ENCODE peak calls at places on chromosomes 3 and 15, in seven cellular contexts. One of them, this sample, is unnamed.

GRCh38 chr3:134353831-134354611 is 20.2 kb downstream of the AMOTL2 start:
- DNase-seq in Peyer's patch: peak; percentile 75
- DNase-seq in adrenal gland: no peak
- DNase-seq in small intestine: peak; percentile 80
- DNase-seq in spleen: peak; percentile 65
- DNase-seq in endodermal cell: peak; percentile 84
- DNase-seq in uterus: no peak
- DNase-seq in this sample: peak; percentile 54

GRCh38 chr15:89496155-89497098 is at the start of gene RHCG:
- DNase-seq in Peyer's patch: no peak
- DNase-seq in adrenal gland: no peak
- DNase-seq in small intestine: peak; percentile 41
- DNase-seq in spleen: no peak
- DNase-seq in endodermal cell: peak; percentile 95
- DNase-seq in uterus: no peak
- DNase-seq in this sample: peak; percentile 55

GRCh38 chr3:152971880-152972279 is 136.9 kb downstream of the P2RY1 start:
- DNase-seq in Peyer's patch: no peak
- DNase-seq in adrenal gland: no peak
- DNase-seq in small intestine: no peak
- DNase-seq in spleen: no peak
- DNase-seq in endodermal cell: no peak
- DNase-seq in uterus: no peak
- DNase-seq in this sample: no peak

GRCh38 chr3:59820352-59820934 is 770.6 kb upstream of the CFAP20DC start:
- DNase-seq in Peyer's patch: no peak
- DNase-seq in adrenal gland: no peak
- DNase-seq in small intestine: no peak
- DNase-seq in spleen: no peak
- DNase-seq in endodermal cell: no peak
- DNase-seq in uterus: no peak
- DNase-seq in this sample: no peak

GRCh38 chr3:155792532-155792931 is 13.5 kb downstream of the C3orf33 start:
- DNase-seq in Peyer's patch: no peak
- DNase-seq in adrenal gland: no peak
- DNase-seq in small intestine: no peak
- DNase-seq in spleen: no peak
- DNase-seq in endodermal cell: no peak
- DNase-seq in uterus: no peak
- DNase-seq in this sample: no peak

GRCh38 chr3:141784096-141784495 is 20.9 kb downstream of the GRK7 start:
- DNase-seq in Peyer's patch: no peak
- DNase-seq in adrenal gland: no peak
- DNase-seq in small intestine: no peak
- DNase-seq in spleen: no peak
- DNase-seq in endodermal cell: no peak
- DNase-seq in uterus: no peak
- DNase-seq in this sample: no peak

GRCh38 chr3:25885544-25885943 is 95.7 kb downstream of the OXSM start:
- DNase-seq in Peyer's patch: no peak
- DNase-seq in adrenal gland: no peak
- DNase-seq in small intestine: no peak
- DNase-seq in spleen: no peak
- DNase-seq in endodermal cell: no peak
- DNase-seq in uterus: no peak
- DNase-seq in this sample: no peak

GRCh38 chr3:149933008-149933407 is 37.7 kb downstream of the PFN2 start:
- DNase-seq in Peyer's patch: no peak
- DNase-seq in adrenal gland: no peak
- DNase-seq in small intestine: no peak
- DNase-seq in spleen: no peak
- DNase-seq in endodermal cell: no peak
- DNase-seq in uterus: no peak
- DNase-seq in this sample: no peak

GRCh38 chr3:157544501-157545139 is 41.4 kb upstream of the VEPH1 start:
- DNase-seq in Peyer's patch: no peak
- DNase-seq in adrenal gland: no peak
- DNase-seq in small intestine: no peak
- DNase-seq in spleen: no peak
- DNase-seq in endodermal cell: no peak
- DNase-seq in uterus: no peak
- DNase-seq in this sample: no peak

GRCh38 chr3:141129049-141130038 is 78.2 kb downstream of the SPSB4 start:
- DNase-seq in Peyer's patch: no peak
- DNase-seq in adrenal gland: no peak
- DNase-seq in small intestine: no peak
- DNase-seq in spleen: peak; percentile 64
- DNase-seq in endodermal cell: no peak
- DNase-seq in uterus: no peak
- DNase-seq in this sample: no peak

GRCh38 chr3:159480046-159480445 is 508.6 kb upstream of the IL12A start:
- DNase-seq in Peyer's patch: no peak
- DNase-seq in adrenal gland: no peak
- DNase-seq in small intestine: no peak
- DNase-seq in spleen: no peak
- DNase-seq in endodermal cell: no peak
- DNase-seq in uterus: no peak
- DNase-seq in this sample: no peak

GRCh38 chr3:67804089-67804488 is 149.7 kb upstream of the SUCLG2 start:
- DNase-seq in Peyer's patch: no peak
- DNase-seq in adrenal gland: no peak
- DNase-seq in small intestine: no peak
- DNase-seq in spleen: no peak
- DNase-seq in endodermal cell: peak; percentile 57
- DNase-seq in uterus: no peak
- DNase-seq in this sample: no peak

GRCh38 chr3:129559565-129560079 is 16.6 kb downstream of the H1-8 start:
- DNase-seq in Peyer's patch: no peak
- DNase-seq in adrenal gland: no peak
- DNase-seq in small intestine: no peak
- DNase-seq in spleen: no peak
- DNase-seq in endodermal cell: no peak
- DNase-seq in uterus: no peak
- DNase-seq in this sample: no peak
- H3K36me3 ChIP-seq in Peyer's patch: peaks cover 11% of the 10 kb centered on the region
- H3K36me3 ChIP-seq in adrenal gland: peaks cover 57% of the 10 kb centered on the region
- H3K36me3 ChIP-seq in small intestine: no peaks in the 10 kb centered on the region
- H3K36me3 ChIP-seq in spleen: peaks cover 88% of the 10 kb centered on the region
- H3K36me3 ChIP-seq in endodermal cell: no peaks in the 10 kb centered on the region
- H3K36me3 ChIP-seq in uterus: no peaks in the 10 kb centered on the region
- H3K36me3 ChIP-seq in this sample: no peaks in the 10 kb centered on the region

GRCh38 chr3:56621686-56622085 is 61.4 kb downstream of the TASOR start:
- DNase-seq in Peyer's patch: no peak
- DNase-seq in adrenal gland: no peak
- DNase-seq in small intestine: peak; percentile 22
- DNase-seq in spleen: no peak
- DNase-seq in endodermal cell: no peak
- DNase-seq in uterus: no peak
- DNase-seq in this sample: no peak
- H3K36me3 ChIP-seq in Peyer's patch: peaks cover 86% of the 10 kb centered on the region
- H3K36me3 ChIP-seq in adrenal gland: peaks cover 86% of the 10 kb centered on the region
- H3K36me3 ChIP-seq in small intestine: peaks cover 4% of the 10 kb centered on the region
- H3K36me3 ChIP-seq in spleen: peaks cover 100% of the 10 kb centered on the region
- H3K36me3 ChIP-seq in endodermal cell: peaks cover 94% of the 10 kb centered on the region
- H3K36me3 ChIP-seq in uterus: no peaks in the 10 kb centered on the region
- H3K36me3 ChIP-seq in this sample: no peaks in the 10 kb centered on the region

GRCh38 chr3:5192568-5193319 is 5.2 kb downstream of the EDEM1 start:
- DNase-seq in Peyer's patch: no peak
- DNase-seq in adrenal gland: no peak
- DNase-seq in small intestine: no peak
- DNase-seq in spleen: no peak
- DNase-seq in endodermal cell: no peak
- DNase-seq in uterus: no peak
- DNase-seq in this sample: no peak
- H3K36me3 ChIP-seq in Peyer's patch: peaks cover 3% of the 10 kb centered on the region
- H3K36me3 ChIP-seq in adrenal gland: no peaks in the 10 kb centered on the region
- H3K36me3 ChIP-seq in small intestine: peaks cover 3% of the 10 kb centered on the region
- H3K36me3 ChIP-seq in spleen: peaks cover 7% of the 10 kb centered on the region
- H3K36me3 ChIP-seq in endodermal cell: peaks cover 17% of the 10 kb centered on the region
- H3K36me3 ChIP-seq in uterus: no peaks in the 10 kb centered on the region
- H3K36me3 ChIP-seq in this sample: no peaks in the 10 kb centered on the region

DNA sequence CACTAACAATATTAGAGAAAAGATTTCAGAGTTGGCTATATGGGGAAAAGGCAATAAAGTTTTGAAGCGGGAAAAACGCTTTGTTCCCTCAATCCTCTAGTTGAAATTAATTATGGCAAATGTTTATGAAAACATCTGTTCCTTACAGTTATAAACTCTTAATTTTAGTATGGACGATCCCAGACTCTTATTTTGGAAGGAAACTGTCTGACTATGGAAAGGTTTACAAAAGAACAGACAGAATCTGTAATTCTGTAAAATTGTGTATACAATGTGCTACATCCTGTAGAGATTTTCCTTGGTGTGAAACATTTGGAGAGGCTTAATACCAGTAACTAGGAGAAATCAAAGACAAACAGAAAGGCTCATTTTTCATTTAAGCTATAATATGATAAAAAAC is 311.9 kb downstream of the TBC1D5 start:
- DNase-seq in Peyer's patch: no peak
- DNase-seq in adrenal gland: no peak
- DNase-seq in small intestine: no peak
- DNase-seq in spleen: no peak
- DNase-seq in endodermal cell: no peak
- DNase-seq in uterus: no peak
- DNase-seq in this sample: no peak
- H3K36me3 ChIP-seq in Peyer's patch: no peaks in the 10 kb centered on the region
- H3K36me3 ChIP-seq in adrenal gland: no peaks in the 10 kb centered on the region
- H3K36me3 ChIP-seq in small intestine: no peaks in the 10 kb centered on the region
- H3K36me3 ChIP-seq in spleen: peaks cover 9% of the 10 kb centered on the region
- H3K36me3 ChIP-seq in endodermal cell: peaks cover 3% of the 10 kb centered on the region
- H3K36me3 ChIP-seq in uterus: no peaks in the 10 kb centered on the region
- H3K36me3 ChIP-seq in this sample: no peaks in the 10 kb centered on the region